ENCODE peak calls at places on chromosome 19, in seven cellular contexts. W is epithelial cell of proximal tubule, X is left lung, E is ovary, H is testis, A is GM20000, Q is tibial nerve. T is an unnamed sample.
A peak's percentile ranks its signal among the peaks of the same experiment; 100 is the strongest.

GRCh38 chr19:18282021-18282787 is 782 bp upstream of the JUND start:
- DNase-seq in W (no peak), X (peak; percentile 81), E (no peak), H (no peak), A (no peak), Q (no peak), T (no peak)

GRCh38 chr19:55472463-55472862 is 4.0 kb upstream of the ZNF628 start:
- DNase-seq in W (no peak), X (peak; percentile 62), E (no peak), H (no peak), A (no peak), Q (no peak), T (peak; percentile 65)

GRCh38 chr19:48806818-48807589 is 3.8 kb downstream of the BCAT2 start:
- DNase-seq in W (no peak), X (no peak), E (no peak), H (peak; percentile 75), A (no peak), Q (no peak), T (no peak)

GRCh38 chr19:6457958-6458694 is 1.5 kb downstream of the SLC25A23 start:
- DNase-seq in W (no peak), X (no peak), E (no peak), H (no peak), A (peak; percentile 71), Q (no peak), T (no peak)

GRCh38 chr19:34879563-34879962 is 47.1 kb upstream of the ZNF30 start:
- DNase-seq in W (no peak), X (no peak), E (no peak), H (no peak), A (no peak), Q (no peak), T (no peak)

GRCh38 chr19:39297931-39298634 is 1.9 kb downstream of the IFNL1 start:
- DNase-seq in W (no peak), X (peak; percentile 81), E (no peak), H (no peak), A (no peak), Q (no peak), T (no peak)

GRCh38 chr19:41376241-41376997 is at the start of gene TMEM91:
- DNase-seq in W (no peak), X (peak; percentile 89), E (peak; percentile 70), H (no peak), A (no peak), Q (peak; percentile 68), T (no peak)

GRCh38 chr19:14428882-14429416 is 4.2 kb upstream of the PKN1 start:
- DNase-seq in W (no peak), X (no peak), E (no peak), H (no peak), A (no peak), Q (no peak), T (no peak)

GRCh38 chr19:35268546-35269424 is at the start of gene USF2:
- DNase-seq in W (no peak), X (peak; percentile 93), E (peak; percentile 77), H (peak; percentile 84), A (peak; percentile 92), Q (peak; percentile 53), T (peak; percentile 65)

GRCh38 chr19:6061420-6062130 is 48.7 kb downstream of the RFX2 start:
- DNase-seq in W (no peak), X (no peak), E (peak; percentile 62), H (peak; percentile 26), A (no peak), Q (no peak), T (no peak)

GRCh38 chr19:54179921-54180452 is 7.0 kb upstream of the TMC4 start:
- DNase-seq in W (no peak), X (peak; percentile 47), E (no peak), H (peak; percentile 87), A (peak; percentile 35), Q (no peak), T (peak; percentile 84)

GRCh38 chr19:18223860-18224524 is 2.2 kb downstream of the PDE4C start:
- DNase-seq in W (no peak), X (peak; percentile 86), E (peak; percentile 43), H (peak; percentile 82), A (peak; percentile 62), Q (no peak), T (no peak)

GRCh38 chr19:48890551-48890950 is 8.0 kb downstream of the TULP2 start:
- DNase-seq in W (no peak), X (no peak), E (no peak), H (no peak), A (no peak), Q (no peak), T (no peak)

GRCh38 chr19:45922281-45922680 is 7.7 kb upstream of the NANOS2 start:
- DNase-seq in W (no peak), X (no peak), E (no peak), H (no peak), A (no peak), Q (no peak), T (no peak)

GRCh38 chr19:14370169-14370998 is 10.9 kb upstream of the ADGRE5 start:
- DNase-seq in W (no peak), X (no peak), E (no peak), H (no peak), A (no peak), Q (no peak), T (no peak)

GRCh38 chr19:46907880-46908279 is 47.1 kb downstream of the ARHGAP35 start:
- DNase-seq in W (no peak), X (no peak), E (peak; percentile 32), H (peak; percentile 73), A (no peak), Q (no peak), T (no peak)

GRCh38 chr19:47848871-47849473 is 10.1 kb upstream of the TPRX2 start:
- DNase-seq in W (no peak), X (no peak), E (no peak), H (peak; percentile 35), A (no peak), Q (no peak), T (no peak)

GRCh38 chr19:703651-704446 is 4.9 kb upstream of the PALM start:
- DNase-seq in W (no peak), X (peak; percentile 95), E (peak; percentile 88), H (peak; percentile 84), A (peak; percentile 81), Q (peak; percentile 76), T (peak; percentile 17)

GRCh38 chr19:47109541-47110375 is 3.8 kb downstream of the ZC3H4 start:
- DNase-seq in W (no peak), X (peak; percentile 13), E (no peak), H (no peak), A (no peak), Q (no peak), T (peak; percentile 71)

GRCh38 chr19:18193388-18194207 is 580 bp downstream of the MPV17L2 start:
- DNase-seq in W (no peak), X (no peak), E (peak; percentile 63), H (peak; percentile 26), A (no peak), Q (no peak), T (no peak)

GRCh38 chr19:18441804-18442788 is 4.2 kb upstream of the ISYNA1 start:
- DNase-seq in W (no peak), X (no peak), E (no peak), H (no peak), A (no peak), Q (no peak), T (no peak)

GRCh38 chr19:12792048-12792852 is 964 bp downstream of the JUNB start:
- DNase-seq in W (no peak), X (peak; percentile 95), E (peak; percentile 76), H (peak; percentile 73), A (peak; percentile 62), Q (no peak), T (peak; percentile 45)

GRCh38 chr19:12789904-12790619 is 1.2 kb upstream of the JUNB start:
- DNase-seq in W (no peak), X (peak; percentile 100), E (peak; percentile 98), H (peak; percentile 97), A (peak; percentile 98), Q (peak; percentile 90), T (peak; percentile 98)

GRCh38 chr19:12790628-12791344 is 500 bp upstream of the JUNB start:
- DNase-seq in W (no peak), X (no peak), E (peak; percentile 56), H (no peak), A (no peak), Q (no peak), T (no peak)

GRCh38 chr19:12792853-12793289 is 1.6 kb downstream of the JUNB start:
- DNase-seq in W (no peak), X (no peak), E (peak; percentile 51), H (no peak), A (no peak), Q (no peak), T (no peak)

DNA sequence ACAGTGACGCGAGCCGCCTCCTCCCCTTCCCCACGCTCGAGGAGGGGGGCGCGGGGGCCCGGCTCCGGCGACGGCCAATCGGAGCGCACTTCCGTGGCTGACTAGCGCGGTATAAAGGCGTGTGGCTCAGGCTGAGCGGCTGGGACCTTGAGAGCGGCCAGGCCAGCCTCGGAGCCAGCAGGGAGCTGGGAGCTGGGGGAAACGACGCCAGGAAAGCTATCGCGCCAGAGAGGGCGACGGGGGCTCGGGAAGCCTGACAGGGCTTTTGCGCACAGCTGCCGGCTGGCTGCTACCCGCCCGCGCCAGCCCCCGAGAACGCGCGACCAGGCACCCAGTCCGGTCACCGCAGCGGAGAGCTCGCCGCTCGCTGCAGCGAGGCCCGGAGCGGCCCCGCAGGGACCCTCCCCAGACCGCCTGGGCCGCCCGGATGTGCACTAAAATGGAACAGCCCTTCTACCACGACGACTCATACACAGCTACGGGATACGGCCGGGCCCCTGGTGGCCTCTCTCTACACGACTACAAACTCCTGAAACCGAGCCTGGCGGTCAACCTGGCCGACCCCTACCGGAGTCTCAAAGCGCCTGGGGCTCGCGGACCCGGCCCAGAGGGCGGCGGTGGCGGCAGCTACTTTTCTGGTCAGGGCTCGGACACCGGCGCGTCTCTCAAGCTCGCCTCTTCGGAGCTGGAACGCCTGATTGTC is at the start of gene JUNB:
- DNase-seq in W (no peak), X (peak; percentile 98), E (peak; percentile 99), H (peak; percentile 96), A (peak; percentile 94), Q (peak; percentile 97), T (peak; percentile 98)
- TF ChIP-seq CTCF in W (no peak), X (no peak), E (peak; percentile 1), H (peak; percentile 9), A (no peak), Q (no peak), T (no peak)

GRCh38 chr19:1941146-1942077 is at the start of gene CSNK1G2:
- DNase-seq in W (no peak), X (peak; percentile 83), E (peak; percentile 49), H (no peak), A (no peak), Q (no peak), T (no peak)
- TF ChIP-seq CTCF in W (no peak), X (no peak), E (no peak), H (no peak), A (peak; percentile 61), Q (no peak), T (no peak)

GRCh38 chr19:16612631-16613030 is 15.4 kb downstream of the MED26 start:
- DNase-seq in W (no peak), X (no peak), E (no peak), H (no peak), A (no peak), Q (no peak), T (no peak)
- TF ChIP-seq CTCF in W (no peak), X (no peak), E (no peak), H (no peak), A (no peak), Q (no peak), T (no peak)

DNA sequence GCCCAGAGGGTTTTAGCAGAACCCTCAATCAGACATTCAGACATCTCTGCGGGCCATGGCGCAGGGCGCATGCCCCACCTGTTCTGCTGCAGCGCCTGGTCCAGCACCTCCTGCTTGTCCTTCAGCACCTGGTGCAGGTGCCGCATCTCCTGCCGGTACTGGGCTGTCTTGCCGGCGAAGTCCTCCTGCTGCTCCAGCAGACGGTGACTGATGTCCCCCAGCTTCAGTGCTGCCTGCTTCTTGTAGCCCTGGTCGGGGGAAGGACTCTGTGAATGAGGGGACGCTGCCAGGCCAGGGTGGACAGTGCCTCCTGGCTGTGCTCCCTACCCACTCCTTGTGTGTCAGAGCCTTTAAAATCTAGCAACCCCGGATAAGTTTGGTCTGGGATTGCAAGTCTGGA is 12.2 kb upstream of the SLC7A9 start:
- DNase-seq in W (no peak), X (no peak), E (no peak), H (no peak), A (peak; percentile 4), Q (no peak), T (no peak)
- TF ChIP-seq CTCF in W (no peak), X (no peak), E (no peak), H (no peak), A (no peak), Q (no peak), T (no peak)